ENCODE peak calls at places on chromosomes 7 and 10, in ten cellular contexts. One of them, this sample, is unnamed.

GRCh38 chr7:20330176-20330796 is 414 bp upstream of the ITGB8 start:
- DNase-seq in GM23248: peak; percentile 99
- DNase-seq in PC-9: peak; percentile 86
- DNase-seq in hepatocyte: peak; percentile 95
- DNase-seq in Karpas-422: peak; percentile 68
- DNase-seq in MM.1S: peak; percentile 76
- DNase-seq in PC-3: peak; percentile 79
- DNase-seq in HCT116: no peak
- DNase-seq in GM23338: peak; percentile 81
- DNase-seq in SK-N-SH: peak; percentile 73
- DNase-seq in this sample: no peak

GRCh38 chr10:119602241-119603095 is 5.7 kb upstream of the TIAL1 start:
- DNase-seq in GM23248: peak; percentile 64
- DNase-seq in PC-9: no peak
- DNase-seq in hepatocyte: no peak
- DNase-seq in Karpas-422: peak; percentile 79
- DNase-seq in MM.1S: peak; percentile 33
- DNase-seq in PC-3: peak; percentile 38
- DNase-seq in HCT116: peak; percentile 51
- DNase-seq in GM23338: peak; percentile 86
- DNase-seq in SK-N-SH: no peak
- DNase-seq in this sample: peak; percentile 40

GRCh38 chr7:130292682-130293257 is at the start of gene CPA4:
- DNase-seq in GM23248: peak; percentile 99
- DNase-seq in PC-9: peak; percentile 98
- DNase-seq in hepatocyte: no peak
- DNase-seq in Karpas-422: no peak
- DNase-seq in MM.1S: no peak
- DNase-seq in PC-3: peak; percentile 97
- DNase-seq in HCT116: peak; percentile 91
- DNase-seq in GM23338: no peak
- DNase-seq in SK-N-SH: no peak
- DNase-seq in this sample: no peak

GRCh38 chr7:112346381-112347060 is 103.7 kb upstream of the IFRD1 start:
- DNase-seq in GM23248: no peak
- DNase-seq in PC-9: no peak
- DNase-seq in hepatocyte: no peak
- DNase-seq in Karpas-422: no peak
- DNase-seq in MM.1S: no peak
- DNase-seq in PC-3: no peak
- DNase-seq in HCT116: no peak
- DNase-seq in GM23338: no peak
- DNase-seq in SK-N-SH: no peak
- DNase-seq in this sample: no peak

GRCh38 chr7:400901-401485 is 111.0 kb downstream of the FOXL3 start:
- DNase-seq in GM23248: no peak
- DNase-seq in PC-9: no peak
- DNase-seq in hepatocyte: no peak
- DNase-seq in Karpas-422: no peak
- DNase-seq in MM.1S: no peak
- DNase-seq in PC-3: no peak
- DNase-seq in HCT116: no peak
- DNase-seq in GM23338: no peak
- DNase-seq in SK-N-SH: no peak
- DNase-seq in this sample: no peak

GRCh38 chr10:125554016-125554703 is 128.8 kb downstream of the TEX36 start:
- DNase-seq in GM23248: no peak
- DNase-seq in PC-9: no peak
- DNase-seq in hepatocyte: no peak
- DNase-seq in Karpas-422: no peak
- DNase-seq in MM.1S: no peak
- DNase-seq in PC-3: no peak
- DNase-seq in HCT116: no peak
- DNase-seq in GM23338: no peak
- DNase-seq in SK-N-SH: no peak
- DNase-seq in this sample: no peak

GRCh38 chr10:110666673-110667072 is 22.5 kb downstream of the RBM20 start:
- DNase-seq in GM23248: no peak
- DNase-seq in PC-9: no peak
- DNase-seq in hepatocyte: no peak
- DNase-seq in Karpas-422: no peak
- DNase-seq in MM.1S: no peak
- DNase-seq in PC-3: no peak
- DNase-seq in HCT116: no peak
- DNase-seq in GM23338: no peak
- DNase-seq in SK-N-SH: no peak
- DNase-seq in this sample: no peak

GRCh38 chr7:22223841-22224240 is 133.1 kb downstream of the RAPGEF5 start:
- DNase-seq in GM23248: no peak
- DNase-seq in PC-9: no peak
- DNase-seq in hepatocyte: no peak
- DNase-seq in Karpas-422: no peak
- DNase-seq in MM.1S: no peak
- DNase-seq in PC-3: no peak
- DNase-seq in HCT116: no peak
- DNase-seq in GM23338: no peak
- DNase-seq in SK-N-SH: no peak
- DNase-seq in this sample: no peak

GRCh38 chr7:15977663-15978062 is 291.2 kb upstream of the MEOX2 start:
- DNase-seq in GM23248: peak; percentile 51
- DNase-seq in PC-9: no peak
- DNase-seq in hepatocyte: no peak
- DNase-seq in Karpas-422: no peak
- DNase-seq in MM.1S: no peak
- DNase-seq in PC-3: peak; percentile 51
- DNase-seq in HCT116: no peak
- DNase-seq in GM23338: no peak
- DNase-seq in SK-N-SH: no peak
- DNase-seq in this sample: no peak

GRCh38 chr7:124893140-124893810 is 36.4 kb downstream of the POT1 start:
- DNase-seq in GM23248: no peak
- DNase-seq in PC-9: no peak
- DNase-seq in hepatocyte: no peak
- DNase-seq in Karpas-422: no peak
- DNase-seq in MM.1S: no peak
- DNase-seq in PC-3: no peak
- DNase-seq in HCT116: no peak
- DNase-seq in GM23338: no peak
- DNase-seq in SK-N-SH: no peak
- DNase-seq in this sample: no peak

GRCh38 chr7:44460325-44460724 is 30.1 kb downstream of the NUDCD3 start:
- DNase-seq in GM23248: no peak
- DNase-seq in PC-9: no peak
- DNase-seq in hepatocyte: no peak
- DNase-seq in Karpas-422: peak; percentile 80
- DNase-seq in MM.1S: peak; percentile 91
- DNase-seq in PC-3: no peak
- DNase-seq in HCT116: no peak
- DNase-seq in GM23338: no peak
- DNase-seq in SK-N-SH: no peak
- DNase-seq in this sample: peak; percentile 89

GRCh38 chr10:12353399-12354027 is 4.2 kb downstream of the CAMK1D start:
- DNase-seq in GM23248: no peak
- DNase-seq in PC-9: no peak
- DNase-seq in hepatocyte: no peak
- DNase-seq in Karpas-422: no peak
- DNase-seq in MM.1S: no peak
- DNase-seq in PC-3: peak; percentile 16
- DNase-seq in HCT116: no peak
- DNase-seq in GM23338: peak; percentile 42
- DNase-seq in SK-N-SH: no peak
- DNase-seq in this sample: no peak

GRCh38 chr7:92782236-92782635 is 54.1 kb downstream of the CDK6 start:
- DNase-seq in GM23248: no peak
- DNase-seq in PC-9: no peak
- DNase-seq in hepatocyte: no peak
- DNase-seq in Karpas-422: no peak
- DNase-seq in MM.1S: no peak
- DNase-seq in PC-3: no peak
- DNase-seq in HCT116: no peak
- DNase-seq in GM23338: no peak
- DNase-seq in SK-N-SH: no peak
- DNase-seq in this sample: no peak

GRCh38 chr7:157309990-157310668 is 26.7 kb upstream of the DNAJB6 start:
- DNase-seq in GM23248: peak; percentile 96
- DNase-seq in PC-9: peak; percentile 99
- DNase-seq in hepatocyte: no peak
- DNase-seq in Karpas-422: no peak
- DNase-seq in MM.1S: no peak
- DNase-seq in PC-3: peak; percentile 97
- DNase-seq in HCT116: peak; percentile 80
- DNase-seq in GM23338: peak; percentile 95
- DNase-seq in SK-N-SH: peak; percentile 42
- DNase-seq in this sample: no peak

GRCh38 chr10:44416021-44416758 is 31.3 kb upstream of the CXCL12 start:
- DNase-seq in GM23248: no peak
- DNase-seq in PC-9: no peak
- DNase-seq in hepatocyte: no peak
- DNase-seq in Karpas-422: no peak
- DNase-seq in MM.1S: no peak
- DNase-seq in PC-3: no peak
- DNase-seq in HCT116: no peak
- DNase-seq in GM23338: no peak
- DNase-seq in SK-N-SH: no peak
- DNase-seq in this sample: no peak
- H3K9me2 ChIP-seq in GM23248: no peaks in the 10 kb centered on the region
- H3K9me2 ChIP-seq in PC-9: no peaks in the 10 kb centered on the region
- H3K9me2 ChIP-seq in hepatocyte: no peaks in the 10 kb centered on the region
- H3K9me2 ChIP-seq in Karpas-422: no peaks in the 10 kb centered on the region
- H3K9me2 ChIP-seq in MM.1S: no peaks in the 10 kb centered on the region
- H3K9me2 ChIP-seq in PC-3: no peaks in the 10 kb centered on the region
- H3K9me2 ChIP-seq in HCT116: no peaks in the 10 kb centered on the region
- H3K9me2 ChIP-seq in GM23338: no peaks in the 10 kb centered on the region
- H3K9me2 ChIP-seq in SK-N-SH: no peaks in the 10 kb centered on the region
- H3K9me2 ChIP-seq in this sample: no peaks in the 10 kb centered on the region

GRCh38 chr10:62426086-62426485 is 51.9 kb downstream of the ZNF365 start:
- DNase-seq in GM23248: peak; percentile 62
- DNase-seq in PC-9: peak; percentile 47
- DNase-seq in hepatocyte: no peak
- DNase-seq in Karpas-422: no peak
- DNase-seq in MM.1S: no peak
- DNase-seq in PC-3: peak; percentile 93
- DNase-seq in HCT116: peak; percentile 70
- DNase-seq in GM23338: no peak
- DNase-seq in SK-N-SH: no peak
- DNase-seq in this sample: no peak
- H3K9me2 ChIP-seq in GM23248: no peaks in the 10 kb centered on the region
- H3K9me2 ChIP-seq in PC-9: no peaks in the 10 kb centered on the region
- H3K9me2 ChIP-seq in hepatocyte: no peaks in the 10 kb centered on the region
- H3K9me2 ChIP-seq in Karpas-422: no peaks in the 10 kb centered on the region
- H3K9me2 ChIP-seq in MM.1S: no peaks in the 10 kb centered on the region
- H3K9me2 ChIP-seq in PC-3: no peaks in the 10 kb centered on the region
- H3K9me2 ChIP-seq in HCT116: no peaks in the 10 kb centered on the region
- H3K9me2 ChIP-seq in GM23338: peaks cover 3% of the 10 kb centered on the region
- H3K9me2 ChIP-seq in SK-N-SH: no peaks in the 10 kb centered on the region
- H3K9me2 ChIP-seq in this sample: no peaks in the 10 kb centered on the region

GRCh38 chr7:135601182-135601581 is 43.5 kb downstream of the NUP205 start:
- DNase-seq in GM23248: peak; percentile 32
- DNase-seq in PC-9: no peak
- DNase-seq in hepatocyte: peak; percentile 8
- DNase-seq in Karpas-422: no peak
- DNase-seq in MM.1S: no peak
- DNase-seq in PC-3: no peak
- DNase-seq in HCT116: no peak
- DNase-seq in GM23338: no peak
- DNase-seq in SK-N-SH: no peak
- DNase-seq in this sample: no peak

GRCh38 chr7:135599471-135599870 is 41.8 kb downstream of the NUP205 start:
- DNase-seq in GM23248: no peak
- DNase-seq in PC-9: no peak
- DNase-seq in hepatocyte: no peak
- DNase-seq in Karpas-422: no peak
- DNase-seq in MM.1S: no peak
- DNase-seq in PC-3: no peak
- DNase-seq in HCT116: no peak
- DNase-seq in GM23338: no peak
- DNase-seq in SK-N-SH: no peak
- DNase-seq in this sample: no peak

GRCh38 chr7:135602304-135602703 is 44.6 kb downstream of the NUP205 start:
- DNase-seq in GM23248: peak; percentile 34
- DNase-seq in PC-9: no peak
- DNase-seq in hepatocyte: no peak
- DNase-seq in Karpas-422: no peak
- DNase-seq in MM.1S: no peak
- DNase-seq in PC-3: no peak
- DNase-seq in HCT116: no peak
- DNase-seq in GM23338: no peak
- DNase-seq in SK-N-SH: no peak
- DNase-seq in this sample: no peak

GRCh38 chr7:135597926-135598305 is 40.2 kb downstream of the NUP205 start:
- DNase-seq in GM23248: peak; percentile 58
- DNase-seq in PC-9: no peak
- DNase-seq in hepatocyte: no peak
- DNase-seq in Karpas-422: no peak
- DNase-seq in MM.1S: no peak
- DNase-seq in PC-3: no peak
- DNase-seq in HCT116: no peak
- DNase-seq in GM23338: no peak
- DNase-seq in SK-N-SH: no peak
- DNase-seq in this sample: no peak

DNA sequence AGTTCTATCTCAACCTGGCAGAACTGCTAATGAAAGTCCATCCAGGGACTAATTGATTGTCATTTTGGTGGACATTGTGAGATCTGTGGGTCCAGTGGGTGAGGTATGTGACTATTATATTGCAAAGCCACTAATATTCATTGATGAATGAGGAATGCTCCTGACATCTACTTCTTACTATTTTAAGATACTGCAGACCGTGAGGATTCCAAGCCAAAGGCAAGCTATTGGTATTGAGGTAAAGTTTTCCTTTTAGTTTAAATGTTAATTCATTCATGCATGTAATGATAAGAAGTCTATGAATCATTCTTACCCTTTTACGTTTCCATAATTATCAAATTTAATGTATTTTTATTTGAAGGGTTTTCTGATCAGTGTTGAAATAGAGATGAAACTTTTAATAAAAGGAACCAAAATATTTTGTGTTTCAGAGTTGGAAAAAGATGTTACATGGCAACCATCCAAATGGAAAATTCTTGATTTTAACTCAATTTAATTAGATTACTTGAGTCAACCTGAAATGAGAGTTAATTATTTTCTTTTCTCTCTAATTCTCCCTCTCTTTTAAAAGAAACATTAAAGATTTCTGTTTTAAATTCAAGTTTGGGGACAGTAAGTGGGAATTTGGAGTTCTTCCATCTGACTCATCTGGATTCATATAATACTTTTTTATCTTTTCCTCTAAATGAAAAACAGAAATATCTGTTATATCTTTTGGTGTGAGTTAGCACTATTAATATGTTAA is 39.6 kb downstream of the NUP205 start:
- DNase-seq in GM23248: peak; percentile 71
- DNase-seq in PC-9: no peak
- DNase-seq in hepatocyte: no peak
- DNase-seq in Karpas-422: no peak
- DNase-seq in MM.1S: no peak
- DNase-seq in PC-3: no peak
- DNase-seq in HCT116: no peak
- DNase-seq in GM23338: no peak
- DNase-seq in SK-N-SH: no peak
- DNase-seq in this sample: no peak
- H3K9me2 ChIP-seq in GM23248: no peaks in the 10 kb centered on the region
- H3K9me2 ChIP-seq in PC-9: no peaks in the 10 kb centered on the region
- H3K9me2 ChIP-seq in hepatocyte: no peaks in the 10 kb centered on the region
- H3K9me2 ChIP-seq in Karpas-422: no peaks in the 10 kb centered on the region
- H3K9me2 ChIP-seq in MM.1S: no peaks in the 10 kb centered on the region
- H3K9me2 ChIP-seq in PC-3: no peaks in the 10 kb centered on the region
- H3K9me2 ChIP-seq in HCT116: no peaks in the 10 kb centered on the region
- H3K9me2 ChIP-seq in GM23338: no peaks in the 10 kb centered on the region
- H3K9me2 ChIP-seq in SK-N-SH: no peaks in the 10 kb centered on the region
- H3K9me2 ChIP-seq in this sample: no peaks in the 10 kb centered on the region

GRCh38 chr7:50988988-50989387 is 206.3 kb upstream of the GRB10 start:
- DNase-seq in GM23248: no peak
- DNase-seq in PC-9: no peak
- DNase-seq in hepatocyte: no peak
- DNase-seq in Karpas-422: no peak
- DNase-seq in MM.1S: no peak
- DNase-seq in PC-3: no peak
- DNase-seq in HCT116: no peak
- DNase-seq in GM23338: no peak
- DNase-seq in SK-N-SH: no peak
- DNase-seq in this sample: no peak
- H3K9me2 ChIP-seq in GM23248: no peaks in the 10 kb centered on the region
- H3K9me2 ChIP-seq in PC-9: no peaks in the 10 kb centered on the region
- H3K9me2 ChIP-seq in hepatocyte: no peaks in the 10 kb centered on the region
- H3K9me2 ChIP-seq in Karpas-422: no peaks in the 10 kb centered on the region
- H3K9me2 ChIP-seq in MM.1S: no peaks in the 10 kb centered on the region
- H3K9me2 ChIP-seq in PC-3: no peaks in the 10 kb centered on the region
- H3K9me2 ChIP-seq in HCT116: no peaks in the 10 kb centered on the region
- H3K9me2 ChIP-seq in GM23338: peaks cover 14% of the 10 kb centered on the region
- H3K9me2 ChIP-seq in SK-N-SH: no peaks in the 10 kb centered on the region
- H3K9me2 ChIP-seq in this sample: no peaks in the 10 kb centered on the region